ENCODE peak calls at places on chromosomes 11 and 22, in nine cellular contexts. One of them, this sample, is unnamed. For H3K36me3, the result is how much of the 10 kb centered on the place peaks cover.

GRCh38 chr22:49209452-49210195 is 618.0 kb downstream of the BRD1 start:
- DNase-seq in SK-N-SH: peak
- DNase-seq in HCT116: no peak
- DNase-seq in PC-3: no peak
- DNase-seq in GM23338: no peak
- DNase-seq in MM.1S: no peak
- DNase-seq in GM23248: no peak
- DNase-seq in hepatocyte: peak
- DNase-seq in neural progenitor cell: no peak
- DNase-seq in this sample: no peak

GRCh38 chr22:23225724-23226496 is 45.6 kb downstream of the BCR start:
- DNase-seq in SK-N-SH: no peak
- DNase-seq in HCT116: no peak
- DNase-seq in PC-3: peak
- DNase-seq in GM23338: no peak
- DNase-seq in MM.1S: no peak
- DNase-seq in GM23248: peak
- DNase-seq in hepatocyte: no peak
- DNase-seq in neural progenitor cell: no peak
- DNase-seq in this sample: no peak

GRCh38 chr22:39601180-39601535 is 30.6 kb downstream of the CACNA1I start:
- DNase-seq in SK-N-SH: no peak
- DNase-seq in HCT116: no peak
- DNase-seq in PC-3: no peak
- DNase-seq in GM23338: no peak
- DNase-seq in MM.1S: no peak
- DNase-seq in GM23248: no peak
- DNase-seq in hepatocyte: no peak
- DNase-seq in neural progenitor cell: no peak
- DNase-seq in this sample: peak

GRCh38 chr11:45702511-45702910 is 37.1 kb upstream of the CHST1 start:
- DNase-seq in SK-N-SH: no peak
- DNase-seq in HCT116: no peak
- DNase-seq in PC-3: no peak
- DNase-seq in GM23338: no peak
- DNase-seq in MM.1S: no peak
- DNase-seq in GM23248: no peak
- DNase-seq in hepatocyte: no peak
- DNase-seq in neural progenitor cell: no peak
- DNase-seq in this sample: no peak

GRCh38 chr11:120807414-120808150 is 216.3 kb upstream of the TBCEL start:
- DNase-seq in SK-N-SH: no peak
- DNase-seq in HCT116: no peak
- DNase-seq in PC-3: peak
- DNase-seq in GM23338: peak
- DNase-seq in MM.1S: no peak
- DNase-seq in GM23248: peak
- DNase-seq in hepatocyte: peak
- DNase-seq in neural progenitor cell: no peak
- DNase-seq in this sample: no peak

GRCh38 chr11:1505480-1505879 is 18.9 kb upstream of the MOB2 start:
- DNase-seq in SK-N-SH: no peak
- DNase-seq in HCT116: no peak
- DNase-seq in PC-3: no peak
- DNase-seq in GM23338: peak
- DNase-seq in MM.1S: no peak
- DNase-seq in GM23248: no peak
- DNase-seq in hepatocyte: no peak
- DNase-seq in neural progenitor cell: peak
- DNase-seq in this sample: no peak

GRCh38 chr11:11313426-11313825 is 39.6 kb downstream of the CSNK2A3 start:
- DNase-seq in SK-N-SH: no peak
- DNase-seq in HCT116: no peak
- DNase-seq in PC-3: peak
- DNase-seq in GM23338: no peak
- DNase-seq in MM.1S: no peak
- DNase-seq in GM23248: peak
- DNase-seq in hepatocyte: no peak
- DNase-seq in neural progenitor cell: no peak
- DNase-seq in this sample: no peak

GRCh38 chr11:122882189-122882808 is at the start of gene JHY:
- DNase-seq in SK-N-SH: no peak
- DNase-seq in HCT116: no peak
- DNase-seq in PC-3: no peak
- DNase-seq in GM23338: peak
- DNase-seq in MM.1S: no peak
- DNase-seq in GM23248: no peak
- DNase-seq in hepatocyte: no peak
- DNase-seq in neural progenitor cell: no peak
- DNase-seq in this sample: no peak

GRCh38 chr22:48431014-48431413 is 1396.7 kb downstream of the BRD1 start:
- DNase-seq in SK-N-SH: no peak
- DNase-seq in HCT116: no peak
- DNase-seq in PC-3: no peak
- DNase-seq in GM23338: no peak
- DNase-seq in MM.1S: no peak
- DNase-seq in GM23248: no peak
- DNase-seq in hepatocyte: no peak
- DNase-seq in neural progenitor cell: no peak
- DNase-seq in this sample: no peak

GRCh38 chr22:45072322-45072903 is 62.6 kb upstream of the PHF21B start:
- DNase-seq in SK-N-SH: no peak
- DNase-seq in HCT116: peak
- DNase-seq in PC-3: peak
- DNase-seq in GM23338: peak
- DNase-seq in MM.1S: no peak
- DNase-seq in GM23248: peak
- DNase-seq in hepatocyte: peak
- DNase-seq in neural progenitor cell: peak
- DNase-seq in this sample: no peak

GRCh38 chr11:78689558-78690153 is 115.0 kb upstream of the NARS2 start:
- DNase-seq in SK-N-SH: no peak
- DNase-seq in HCT116: no peak
- DNase-seq in PC-3: no peak
- DNase-seq in GM23338: no peak
- DNase-seq in MM.1S: no peak
- DNase-seq in GM23248: no peak
- DNase-seq in hepatocyte: no peak
- DNase-seq in neural progenitor cell: no peak
- DNase-seq in this sample: no peak

GRCh38 chr11:72735495-72736027 is 16.6 kb downstream of the ARAP1 start:
- DNase-seq in SK-N-SH: peak
- DNase-seq in HCT116: peak
- DNase-seq in PC-3: peak
- DNase-seq in GM23338: peak
- DNase-seq in MM.1S: no peak
- DNase-seq in GM23248: peak
- DNase-seq in hepatocyte: peak
- DNase-seq in neural progenitor cell: no peak
- DNase-seq in this sample: no peak

GRCh38 chr22:45564349-45565030 is 61.8 kb downstream of the FBLN1 start:
- DNase-seq in SK-N-SH: no peak
- DNase-seq in HCT116: no peak
- DNase-seq in PC-3: no peak
- DNase-seq in GM23338: no peak
- DNase-seq in MM.1S: no peak
- DNase-seq in GM23248: peak
- DNase-seq in hepatocyte: peak
- DNase-seq in neural progenitor cell: no peak
- DNase-seq in this sample: no peak

GRCh38 chr11:7418061-7418460 is 67.2 kb upstream of the OLFML1 start:
- DNase-seq in SK-N-SH: no peak
- DNase-seq in HCT116: no peak
- DNase-seq in PC-3: peak
- DNase-seq in GM23338: no peak
- DNase-seq in MM.1S: no peak
- DNase-seq in GM23248: no peak
- DNase-seq in hepatocyte: no peak
- DNase-seq in neural progenitor cell: no peak
- DNase-seq in this sample: no peak

GRCh38 chr11:112017538-112017937 is 7.7 kb upstream of the DLAT start:
- DNase-seq in SK-N-SH: no peak
- DNase-seq in HCT116: no peak
- DNase-seq in PC-3: no peak
- DNase-seq in GM23338: no peak
- DNase-seq in MM.1S: no peak
- DNase-seq in GM23248: peak
- DNase-seq in hepatocyte: no peak
- DNase-seq in neural progenitor cell: no peak
- DNase-seq in this sample: no peak

GRCh38 chr22:23556026-23556620 is 24.0 kb downstream of the IGLL1 start:
- DNase-seq in SK-N-SH: no peak
- DNase-seq in HCT116: no peak
- DNase-seq in PC-3: no peak
- DNase-seq in GM23338: no peak
- DNase-seq in MM.1S: no peak
- DNase-seq in GM23248: no peak
- DNase-seq in hepatocyte: no peak
- DNase-seq in neural progenitor cell: no peak
- DNase-seq in this sample: no peak

DNA sequence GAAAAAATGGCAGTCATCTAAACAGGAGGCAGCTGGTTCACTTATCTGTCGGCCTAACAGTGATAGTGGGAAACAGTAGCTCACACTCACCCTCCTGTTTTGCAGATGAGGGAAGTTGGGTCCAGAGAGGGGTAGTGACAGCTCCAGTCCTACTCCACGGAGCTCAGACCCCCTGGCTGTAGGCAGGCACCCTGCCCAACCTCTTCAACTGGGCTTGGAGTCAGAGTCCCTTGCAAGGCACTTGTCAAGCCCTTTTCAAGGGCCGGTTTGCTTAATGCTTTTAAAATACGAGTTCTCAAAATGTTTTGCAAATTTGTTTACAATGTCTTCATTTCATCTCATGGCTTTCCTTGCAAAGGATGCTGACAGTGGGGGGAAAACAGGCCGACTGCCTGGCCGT is 75.1 kb downstream of the BMAL1 start:
- DNase-seq in SK-N-SH: no peak
- DNase-seq in HCT116: no peak
- DNase-seq in PC-3: no peak
- DNase-seq in GM23338: no peak
- DNase-seq in MM.1S: no peak
- DNase-seq in GM23248: no peak
- DNase-seq in hepatocyte: no peak
- DNase-seq in neural progenitor cell: no peak
- DNase-seq in this sample: no peak
- H3K36me3 ChIP-seq in SK-N-SH: under half
- H3K36me3 ChIP-seq in HCT116: under half
- H3K36me3 ChIP-seq in PC-3: under half
- H3K36me3 ChIP-seq in GM23338: under half
- H3K36me3 ChIP-seq in MM.1S: under half
- H3K36me3 ChIP-seq in GM23248: under half
- H3K36me3 ChIP-seq in hepatocyte: under half
- H3K36me3 ChIP-seq in neural progenitor cell: under half
- H3K36me3 ChIP-seq in this sample: under half

GRCh38 chr11:60334005-60334620 is 7.1 kb downstream of the MS4A6E start:
- DNase-seq in SK-N-SH: peak
- DNase-seq in HCT116: peak
- DNase-seq in PC-3: peak
- DNase-seq in GM23338: peak
- DNase-seq in MM.1S: peak
- DNase-seq in GM23248: peak
- DNase-seq in hepatocyte: peak
- DNase-seq in neural progenitor cell: peak
- DNase-seq in this sample: peak
- TF ChIP-seq EZH2phosphoT487 in SK-N-SH: no peak
- TF ChIP-seq EZH2phosphoT487 in HCT116: no peak
- TF ChIP-seq EZH2phosphoT487 in PC-3: no peak
- TF ChIP-seq EZH2phosphoT487 in GM23338: no peak
- TF ChIP-seq EZH2phosphoT487 in MM.1S: no peak
- TF ChIP-seq EZH2phosphoT487 in GM23248: no peak
- TF ChIP-seq EZH2phosphoT487 in hepatocyte: no peak
- TF ChIP-seq EZH2phosphoT487 in neural progenitor cell: no peak
- TF ChIP-seq EZH2phosphoT487 in this sample: no peak

GRCh38 chr11:3833461-3833860 is 7.3 kb downstream of the RHOG start:
- DNase-seq in SK-N-SH: no peak
- DNase-seq in HCT116: no peak
- DNase-seq in PC-3: no peak
- DNase-seq in GM23338: no peak
- DNase-seq in MM.1S: no peak
- DNase-seq in GM23248: no peak
- DNase-seq in hepatocyte: no peak
- DNase-seq in neural progenitor cell: no peak
- DNase-seq in this sample: no peak

GRCh38 chr11:3832816-3833215 is 7.9 kb downstream of the RHOG start:
- DNase-seq in SK-N-SH: no peak
- DNase-seq in HCT116: no peak
- DNase-seq in PC-3: no peak
- DNase-seq in GM23338: no peak
- DNase-seq in MM.1S: no peak
- DNase-seq in GM23248: no peak
- DNase-seq in hepatocyte: no peak
- DNase-seq in neural progenitor cell: no peak
- DNase-seq in this sample: no peak

GRCh38 chr11:3835100-3835485 is 5.7 kb downstream of the RHOG start:
- DNase-seq in SK-N-SH: no peak
- DNase-seq in HCT116: no peak
- DNase-seq in PC-3: no peak
- DNase-seq in GM23338: no peak
- DNase-seq in MM.1S: no peak
- DNase-seq in GM23248: peak
- DNase-seq in hepatocyte: peak
- DNase-seq in neural progenitor cell: no peak
- DNase-seq in this sample: no peak

GRCh38 chr11:3835752-3836151 is 5.0 kb downstream of the RHOG start:
- DNase-seq in SK-N-SH: no peak
- DNase-seq in HCT116: no peak
- DNase-seq in PC-3: no peak
- DNase-seq in GM23338: no peak
- DNase-seq in MM.1S: no peak
- DNase-seq in GM23248: no peak
- DNase-seq in hepatocyte: no peak
- DNase-seq in neural progenitor cell: no peak
- DNase-seq in this sample: no peak

GRCh38 chr11:3834349-3835099 is 6.2 kb downstream of the RHOG start:
- DNase-seq in SK-N-SH: no peak
- DNase-seq in HCT116: no peak
- DNase-seq in PC-3: no peak
- DNase-seq in GM23338: peak
- DNase-seq in MM.1S: no peak
- DNase-seq in GM23248: no peak
- DNase-seq in hepatocyte: no peak
- DNase-seq in neural progenitor cell: no peak
- DNase-seq in this sample: peak
- H3K36me3 ChIP-seq in SK-N-SH: under half
- H3K36me3 ChIP-seq in HCT116: under half
- H3K36me3 ChIP-seq in PC-3: under half
- H3K36me3 ChIP-seq in GM23338: under half
- H3K36me3 ChIP-seq in MM.1S: under half
- H3K36me3 ChIP-seq in GM23248: under half
- H3K36me3 ChIP-seq in hepatocyte: under half
- H3K36me3 ChIP-seq in neural progenitor cell: under half
- H3K36me3 ChIP-seq in this sample: half or more

DNA sequence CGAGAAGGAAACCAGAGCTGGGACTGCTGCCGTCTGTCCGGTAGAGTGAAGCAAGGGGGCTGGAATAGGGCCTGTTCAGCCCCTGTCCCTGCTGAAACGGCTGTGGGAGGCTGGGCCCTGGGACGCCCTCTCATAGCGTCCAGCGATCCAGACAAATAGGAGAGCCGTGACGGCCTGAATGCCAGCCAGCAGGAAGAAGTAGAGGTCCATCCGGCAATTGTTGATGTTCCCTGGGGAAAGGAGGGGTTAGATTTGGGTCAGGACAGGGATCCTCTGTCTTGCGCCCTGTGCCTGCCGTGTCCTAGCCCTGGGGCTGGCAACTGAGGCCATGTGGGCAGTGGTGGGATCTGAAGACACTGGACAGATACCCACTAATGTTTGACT is 12.9 kb downstream of the TMEM132A start:
- DNase-seq in SK-N-SH: no peak
- DNase-seq in HCT116: no peak
- DNase-seq in PC-3: no peak
- DNase-seq in GM23338: no peak
- DNase-seq in MM.1S: no peak
- DNase-seq in GM23248: no peak
- DNase-seq in hepatocyte: no peak
- DNase-seq in neural progenitor cell: no peak
- DNase-seq in this sample: no peak
- TF ChIP-seq EZH2phosphoT487 in SK-N-SH: no peak
- TF ChIP-seq EZH2phosphoT487 in HCT116: no peak
- TF ChIP-seq EZH2phosphoT487 in PC-3: no peak
- TF ChIP-seq EZH2phosphoT487 in GM23338: no peak
- TF ChIP-seq EZH2phosphoT487 in MM.1S: no peak
- TF ChIP-seq EZH2phosphoT487 in GM23248: no peak
- TF ChIP-seq EZH2phosphoT487 in hepatocyte: no peak
- TF ChIP-seq EZH2phosphoT487 in neural progenitor cell: no peak
- TF ChIP-seq EZH2phosphoT487 in this sample: no peak

This sample was measured in OCI-LY7.